ENCODE peak calls at places on chromosomes 4 and X, in nine cellular contexts. Y is CD8-positive, alpha-beta memory T cell; O is astrocyte; F is mesendoderm; T is ascending aorta; L is WERI-Rb-1; W is substantia nigra; N is CD8-positive, alpha-beta T cell; B is suprapubic skin. U is an unnamed sample.

GRCh38 chr4:152696764-152697250 is 17.0 kb upstream of the TMEM154 start:
- DNase-seq in Y (peak; percentile 29), O (peak; percentile 95), F (no peak), T (no peak), L (no peak), W (peak; percentile 10), N (peak; percentile 49), B (no peak), U (peak; percentile 95)

GRCh38 chr4:1505511-1506451 is 99.5 kb upstream of the NKX1-1 start:
- DNase-seq in Y (no peak), O (no peak), F (no peak), T (no peak), L (peak; percentile 6), W (no peak), N (no peak), B (no peak), U (no peak)

GRCh38 chr4:105765690-105766407 is 57.3 kb downstream of the GSTCD start:
- DNase-seq in Y (no peak), O (peak; percentile 93), F (peak; percentile 93), T (no peak), L (no peak), W (no peak), N (no peak), B (no peak), U (peak; percentile 88)

GRCh38 chr4:123517971-123518370 is 121.4 kb downstream of the SPRY1 start:
- DNase-seq in Y (no peak), O (peak; percentile 15), F (no peak), T (no peak), L (no peak), W (no peak), N (no peak), B (no peak), U (no peak)

GRCh38 chr4:123984881-123985280 is 588.3 kb downstream of the SPRY1 start:
- DNase-seq in Y (no peak), O (no peak), F (no peak), T (no peak), L (no peak), W (no peak), N (no peak), B (no peak), U (no peak)

GRCh38 chr4:165814256-165815010 is 58.6 kb upstream of the TLL1 start:
- DNase-seq in Y (no peak), O (peak; percentile 30), F (no peak), T (no peak), L (no peak), W (no peak), N (no peak), B (no peak), U (peak; percentile 80)

GRCh38 chrX:3066555-3066954 is 25.3 kb downstream of the ARSF start:
- DNase-seq in Y (no peak), O (peak; percentile 12), F (no peak), T (no peak), L (peak; percentile 38), W (peak; percentile 0), N (no peak), B (no peak), U (peak; percentile 0)

GRCh38 chr4:88659061-88659889 is 38.4 kb downstream of the NAP1L5 start:
- DNase-seq in Y (no peak), O (peak; percentile 62), F (peak; percentile 78), T (no peak), L (peak; percentile 71), W (peak; percentile 15), N (peak; percentile 32), B (no peak), U (peak; percentile 43)

GRCh38 chrX:13750204-13750603 is 15.7 kb downstream of the OFD1 start:
- DNase-seq in Y (no peak), O (peak; percentile 16), F (peak; percentile 55), T (no peak), L (no peak), W (no peak), N (no peak), B (no peak), U (no peak)

GRCh38 chr4:4333265-4333706 is 43.2 kb downstream of the ZBTB49 start:
- DNase-seq in Y (no peak), O (peak; percentile 87), F (no peak), T (no peak), L (no peak), W (no peak), N (no peak), B (no peak), U (no peak)

GRCh38 chr4:10157478-10158354 is 41.1 kb upstream of the WDR1 start:
- DNase-seq in Y (peak; percentile 11), O (peak; percentile 52), F (peak; percentile 90), T (no peak), L (peak; percentile 73), W (peak; percentile 14), N (peak; percentile 33), B (no peak), U (no peak)

GRCh38 chr4:91630054-91630453 is 673.7 kb upstream of the GRID2 start:
- DNase-seq in Y (no peak), O (no peak), F (no peak), T (no peak), L (no peak), W (no peak), N (no peak), B (no peak), U (no peak)

GRCh38 chr4:108336076-108336475 is 167.3 kb upstream of the LEF1 start:
- DNase-seq in Y (no peak), O (peak; percentile 83), F (no peak), T (no peak), L (no peak), W (no peak), N (no peak), B (no peak), U (peak; percentile 36)

GRCh38 chr4:52358855-52359254 is 300.2 kb downstream of the USP46 start:
- DNase-seq in Y (no peak), O (no peak), F (no peak), T (no peak), L (no peak), W (no peak), N (no peak), B (no peak), U (no peak)

GRCh38 chr4:155954939-155955338 is 1.3 kb upstream of the CTSO start:
- DNase-seq in Y (no peak), O (no peak), F (no peak), T (no peak), L (no peak), W (no peak), N (no peak), B (no peak), U (no peak)

GRCh38 chrX:52280812-52281211 is 88.0 kb upstream of the XAGE2 start:
- DNase-seq in Y (no peak), O (no peak), F (no peak), T (no peak), L (no peak), W (no peak), N (no peak), B (no peak), U (no peak)

GRCh38 chr4:77376788-77377460 is 219.9 kb downstream of the CCNG2 start:
- DNase-seq in Y (no peak), O (no peak), F (peak; percentile 57), T (no peak), L (no peak), W (no peak), N (no peak), B (peak; percentile 72), U (no peak)

GRCh38 chrX:137194164-137194563 is 160.4 kb upstream of the GPR101 start:
- DNase-seq in Y (no peak), O (no peak), F (peak; percentile 69), T (no peak), L (peak; percentile 26), W (no peak), N (no peak), B (no peak), U (no peak)

GRCh38 chrX:137198040-137198439 is 164.2 kb upstream of the GPR101 start:
- DNase-seq in Y (no peak), O (no peak), F (no peak), T (no peak), L (no peak), W (no peak), N (no peak), B (no peak), U (peak; percentile 48)

GRCh38 chrX:137195296-137195695 is 161.5 kb upstream of the GPR101 start:
- DNase-seq in Y (no peak), O (no peak), F (no peak), T (no peak), L (no peak), W (no peak), N (no peak), B (no peak), U (no peak)

DNA sequence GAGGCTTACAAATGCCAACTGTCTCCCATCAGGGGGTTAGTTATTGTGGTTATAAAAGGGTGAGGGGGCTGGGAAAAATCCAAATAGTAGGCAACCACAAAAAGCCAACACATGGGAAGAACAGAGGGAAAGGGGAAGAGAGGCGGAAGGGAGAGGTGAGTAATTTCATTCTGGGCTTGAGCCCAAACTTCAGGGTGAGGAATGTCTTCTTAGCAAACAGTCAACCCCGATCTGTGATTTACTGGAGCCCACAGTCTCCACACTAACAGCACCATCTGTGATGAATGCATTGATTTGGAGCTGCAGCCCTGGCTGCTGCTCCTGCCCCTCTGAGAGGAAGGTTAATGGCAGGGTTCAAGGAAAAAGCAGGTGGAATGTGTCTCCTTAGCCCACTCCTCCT is 162.2 kb upstream of the GPR101 start:
- DNase-seq in Y (no peak), O (peak; percentile 34), F (no peak), T (no peak), L (no peak), W (no peak), N (no peak), B (no peak), U (no peak)
- H3K27ac ChIP-seq in Y (no peak overlapping the region), O (no peak overlapping the region), F (no peak overlapping the region), T (no peak overlapping the region), L (no peak overlapping the region), W (no peak overlapping the region), N (no peak overlapping the region), B (no peak overlapping the region), U (no peak overlapping the region)

DNA sequence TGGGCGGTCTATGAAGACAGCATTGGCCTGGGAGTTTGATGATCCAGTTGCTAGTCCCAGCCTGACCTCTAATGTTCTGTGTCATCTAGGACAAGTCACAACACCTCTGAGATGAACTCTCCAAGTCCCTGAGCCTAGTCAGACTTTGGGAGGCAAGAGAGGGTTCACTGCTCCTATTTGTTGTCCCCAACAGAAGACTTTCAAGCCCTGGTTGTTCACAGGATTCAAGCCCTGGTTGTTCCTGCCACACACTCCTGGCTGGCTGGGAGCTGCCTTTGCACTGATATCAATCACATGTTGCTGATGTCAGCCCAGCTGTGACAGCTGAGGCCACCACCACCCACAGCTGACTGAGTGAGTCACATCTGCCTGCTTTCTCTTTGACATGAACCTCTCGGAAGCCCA is 253.2 kb upstream of the RASGEF1B start:
- DNase-seq in Y (peak; percentile 2), O (no peak), F (peak; percentile 87), T (peak; percentile 50), L (no peak), W (peak; percentile 22), N (peak; percentile 37), B (no peak), U (peak; percentile 8)
- H3K27ac ChIP-seq in Y (no peak overlapping the region), O (no peak overlapping the region), F (no peak overlapping the region), T (no peak overlapping the region), L (peak overlapping the region; percentile 97), W (peak overlapping the region; percentile 63), N (no peak overlapping the region), B (peak overlapping the region; percentile 7), U (peak overlapping the region; percentile 23)

GRCh38 chr4:69531251-69531650 is 35.5 kb upstream of the UGT2B4 start:
- DNase-seq in Y (no peak), O (no peak), F (no peak), T (no peak), L (no peak), W (no peak), N (no peak), B (no peak), U (no peak)
- H3K27ac ChIP-seq in Y (no peak overlapping the region), O (no peak overlapping the region), F (no peak overlapping the region), T (no peak overlapping the region), L (no peak overlapping the region), W (no peak overlapping the region), N (no peak overlapping the region), B (no peak overlapping the region), U (no peak overlapping the region)

GRCh38 chrX:135522878-135523693 is 2.6 kb downstream of the INTS6L start:
- DNase-seq in Y (no peak), O (no peak), F (no peak), T (no peak), L (no peak), W (no peak), N (no peak), B (no peak), U (no peak)
- H3K27ac ChIP-seq in Y (peak overlapping the region; percentile 79), O (no peak overlapping the region), F (no peak overlapping the region), T (peak overlapping the region; percentile 81), L (no peak overlapping the region), W (no peak overlapping the region), N (no peak overlapping the region), B (no peak overlapping the region), U (peak overlapping the region; percentile 81)

U was measured in epithelial cell of prostate.